ENCODE peak calls at places on chromosomes 4 and X, in five cellular contexts. V is Caco-2, E is stomach, Z is fibroblast of lung, Y is left lung. L is an unnamed sample.

GRCh38 chrX:42615161-42615563 is 162.8 kb downstream of the PPP1R2C start:
- DNase-seq in E (no peak), V (peak; percentile 7), Z (no peak), Y (no peak), L (no peak)

GRCh38 chr4:121685257-121685656 is 11.5 kb downstream of the ANXA5 start:
- DNase-seq in Z (no peak), V (no peak), E (no peak), Y (no peak), L (no peak)

GRCh38 chr4:161291222-161291621 is 872.6 kb downstream of the FSTL5 start:
- DNase-seq in V (no peak), Y (no peak), E (no peak), Z (no peak), L (no peak)

GRCh38 chrX:68669094-68669830 is 21.8 kb downstream of the STARD8 start:
- DNase-seq in Z (peak; percentile 55), E (no peak), Y (no peak), V (no peak), L (peak; percentile 22)

GRCh38 chrX:69018416-69019072 is 146.7 kb downstream of the PJA1 start:
- DNase-seq in Y (no peak), V (no peak), Z (no peak), E (no peak), L (no peak)

GRCh38 chr4:71300964-71301363 is 37.9 kb upstream of the SLC4A4 start:
- DNase-seq in V (no peak), Y (no peak), E (no peak), Z (no peak), L (no peak)

GRCh38 chrX:106999002-106999975 is 723 bp downstream of the MORC4 start:
- DNase-seq in Y (peak; percentile 55), V (peak; percentile 65), E (peak; percentile 56), Z (peak; percentile 56), L (peak; percentile 11)

GRCh38 chr4:151329217-151330007 is 4.0 kb upstream of the SH3D19 start:
- DNase-seq in Y (no peak), V (no peak), E (no peak), Z (no peak), L (no peak)

GRCh38 chr4:10084651-10085320 is 31.8 kb downstream of the WDR1 start:
- DNase-seq in Z (no peak), V (no peak), Y (peak; percentile 16), E (no peak), L (no peak)

GRCh38 chrX:109089359-109089758 is 353.0 kb upstream of the IRS4 start:
- DNase-seq in Z (no peak), V (no peak), E (no peak), Y (no peak), L (no peak)

GRCh38 chrX:136909119-136909705 is 28.7 kb upstream of the RBMX start:
- DNase-seq in E (peak; percentile 80), Z (peak; percentile 57), V (peak; percentile 80), Y (peak; percentile 84), L (no peak)

GRCh38 chr4:88613417-88613875 is 21.2 kb downstream of the HERC3 start:
- DNase-seq in Z (peak; percentile 18), E (no peak), Y (no peak), V (no peak), L (no peak)

GRCh38 chr4:6718932-6719610 is 3.1 kb downstream of the BLOC1S4 start:
- DNase-seq in E (no peak), Y (no peak), V (no peak), Z (no peak), L (no peak)

GRCh38 chrX:104343408-104344129 is 88.8 kb upstream of the ESX1 start:
- DNase-seq in Z (peak; percentile 79), E (peak; percentile 38), V (peak; percentile 71), Y (no peak), L (peak; percentile 72)

GRCh38 chr4:1327526-1328266 is 19.3 kb upstream of the UVSSA start:
- DNase-seq in E (no peak), Y (no peak), V (no peak), Z (no peak), L (no peak)

GRCh38 chr4:54085284-54085683 is 14.7 kb upstream of the GSX2 start:
- DNase-seq in Z (peak; percentile 82), V (no peak), Y (no peak), E (no peak), L (no peak)

GRCh38 chr4:140448162-140448561 is 20.7 kb upstream of the CLGN start:
- DNase-seq in Y (no peak), E (no peak), Z (no peak), V (no peak), L (no peak)

GRCh38 chr4:99462875-99463464 is 27.8 kb upstream of the ADH7 start:
- DNase-seq in Z (peak; percentile 57), Y (peak; percentile 36), E (peak; percentile 65), V (peak; percentile 75), L (peak; percentile 46)

GRCh38 chr4:12265554-12265953 is 836.9 kb upstream of the HS3ST1 start:
- DNase-seq in E (no peak), Y (no peak), V (no peak), Z (no peak), L (no peak)

GRCh38 chrX:115344885-115345653 is 55.6 kb downstream of the LUZP4 start:
- DNase-seq in Z (peak; percentile 96), E (peak; percentile 65), Y (peak; percentile 87), V (peak; percentile 71), L (peak; percentile 93)

GRCh38 chrX:136209016-136209738 is 42.0 kb downstream of the MAP7D3 start:
- DNase-seq in V (peak; percentile 12), Z (peak; percentile 45), E (peak; percentile 44), Y (no peak), L (peak; percentile 26)

GRCh38 chrX:131704136-131704695 is 160.3 kb downstream of the OR13H1 start:
- DNase-seq in Y (peak; percentile 87), E (peak; percentile 91), V (no peak), Z (peak; percentile 63), L (peak; percentile 83)

GRCh38 chr4:112119358-112119783 is 25.9 kb upstream of the FAM241A start:
- DNase-seq in Z (no peak), E (no peak), V (no peak), Y (no peak), L (no peak)

GRCh38 chr4:17030543-17030942 is 132.1 kb upstream of the LDB2 start:
- DNase-seq in E (no peak), Z (peak; percentile 97), Y (no peak), V (no peak), L (peak; percentile 90)

GRCh38 chr4:26239796-26240195 is 81.0 kb upstream of the RBPJ start:
- DNase-seq in E (no peak), Y (no peak), Z (no peak), V (no peak), L (no peak)
- H3K4me3 ChIP-seq in E (no peak overlapping the region), Y (no peak overlapping the region), Z (no peak overlapping the region), V (no peak overlapping the region), L (no peak overlapping the region)

GRCh38 chr4:126404549-126404948 is 1089.8 kb downstream of the FAT4 start:
- DNase-seq in Z (peak; percentile 31), Y (no peak), V (no peak), E (no peak), L (no peak)

GRCh38 chr4:126411047-126411446 is 1096.3 kb downstream of the FAT4 start:
- DNase-seq in V (no peak), E (no peak), Y (no peak), Z (no peak), L (no peak)

DNA sequence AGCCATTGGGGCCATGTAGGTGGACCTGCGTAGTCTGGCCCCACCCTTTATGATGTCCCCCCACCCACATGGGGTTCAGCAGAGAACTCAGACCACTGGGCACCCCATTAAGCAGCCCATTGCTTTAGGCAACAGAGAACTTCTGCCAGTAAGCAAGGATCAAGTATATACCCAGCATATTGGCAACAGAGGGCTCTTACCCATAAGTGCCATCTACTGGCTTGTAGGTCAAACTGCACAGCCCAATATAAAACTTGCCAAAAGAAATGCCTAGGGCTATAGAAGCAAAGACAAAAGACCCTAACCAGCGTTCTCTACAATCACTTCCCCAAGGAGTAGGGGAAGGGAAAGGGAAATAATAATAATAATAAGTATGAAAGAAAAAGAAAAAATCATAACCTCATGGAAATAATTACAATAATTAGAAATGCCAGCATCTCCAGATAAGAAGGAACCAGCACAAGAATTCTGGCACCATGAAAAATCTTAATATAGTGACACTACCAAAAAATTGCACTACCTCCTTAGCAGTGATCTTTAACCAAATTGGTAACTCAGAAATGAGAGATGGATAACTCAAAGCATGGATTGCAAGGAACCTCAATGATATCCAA is 1090.7 kb downstream of the FAT4 start:
- DNase-seq in E (no peak), V (peak; percentile 7), Y (no peak), Z (peak; percentile 24), L (peak; percentile 4)
- TF ChIP-seq CTCF in E (no peak), V (peak; percentile 41), Y (peak; percentile 53), Z (peak; percentile 65), L (peak; percentile 53)

GRCh38 chr4:40576651-40577480 is 52.8 kb downstream of the RBM47 start:
- DNase-seq in E (peak; percentile 85), V (peak; percentile 92), Z (peak; percentile 96), Y (peak; percentile 95), L (no peak)
- H3K4me3 ChIP-seq in E (peak overlapping the region; percentile 18), V (peak overlapping the region; percentile 14), Z (peak overlapping the region; percentile 27), Y (no peak overlapping the region), L (no peak overlapping the region)

GRCh38 chr4:89914609-89915008 is 20.0 kb downstream of the MMRN1 start:
- DNase-seq in Z (no peak), Y (no peak), E (no peak), V (no peak), L (no peak)
- TF ChIP-seq CTCF in Z (no peak), Y (no peak), E (no peak), V (no peak), L (no peak)

DNA sequence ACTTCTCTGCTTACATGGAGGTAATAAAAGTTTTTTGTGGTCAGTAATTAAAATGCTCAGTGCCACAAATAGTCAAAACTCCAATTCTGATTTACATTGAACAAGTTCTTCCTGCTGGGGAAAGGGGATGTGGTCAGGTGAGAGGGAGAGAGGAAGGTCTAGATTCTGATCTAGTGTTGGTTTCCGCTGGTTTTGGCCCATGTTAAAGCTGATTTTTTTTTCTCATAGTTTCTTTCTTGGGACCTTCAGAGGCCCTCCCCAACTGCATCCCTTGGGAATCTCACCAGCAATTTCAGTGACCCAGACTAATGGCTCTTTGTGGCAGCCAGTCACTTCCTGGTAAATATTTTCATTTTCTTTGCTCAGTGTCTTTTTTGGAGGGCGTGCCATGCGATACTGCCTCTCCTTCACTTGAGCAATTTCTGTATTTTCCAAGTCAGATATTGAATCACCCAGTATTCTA is 332.7 kb downstream of the RAPGEF2 start:
- DNase-seq in V (no peak), E (no peak), Z (no peak), Y (no peak), L (no peak)
- H3K4me3 ChIP-seq in V (no peak overlapping the region), E (no peak overlapping the region), Z (no peak overlapping the region), Y (no peak overlapping the region), L (no peak overlapping the region)

GRCh38 chrX:102599084-102599949 is at the start of gene ARMCX5:
- DNase-seq in Z (peak; percentile 92), V (peak; percentile 73), Y (peak; percentile 78), E (peak; percentile 77), L (peak; percentile 71)
- TF ChIP-seq CTCF in Z (no peak), V (no peak), Y (no peak), E (no peak), L (no peak)

L was measured in astrocyte of the cerebellum.